ENCODE peak calls at places on chromosomes 12 and 14, in seven cellular contexts. One of them, this sample, is unnamed.

GRCh38 chr12:65152586-65152985 is 16.8 kb upstream of the LEMD3 start:
- DNase-seq in ovary: no peak
- DNase-seq in erythroblast: no peak
- DNase-seq in stomach: no peak
- DNase-seq in heart left ventricle: no peak
- DNase-seq in upper lobe of left lung: no peak
- DNase-seq in H1: no peak
- DNase-seq in this sample: no peak

GRCh38 chr12:10366875-10367274 is 23.0 kb downstream of the KLRK1 start:
- DNase-seq in ovary: no peak
- DNase-seq in erythroblast: peak; percentile 5
- DNase-seq in stomach: no peak
- DNase-seq in heart left ventricle: no peak
- DNase-seq in upper lobe of left lung: no peak
- DNase-seq in H1: no peak
- DNase-seq in this sample: no peak

GRCh38 chr14:38171197-38171596 is 36.5 kb upstream of the SSTR1 start:
- DNase-seq in ovary: no peak
- DNase-seq in erythroblast: no peak
- DNase-seq in stomach: no peak
- DNase-seq in heart left ventricle: no peak
- DNase-seq in upper lobe of left lung: no peak
- DNase-seq in H1: no peak
- DNase-seq in this sample: no peak

GRCh38 chr12:88245905-88246304 is 103.8 kb downstream of the TMTC3 start:
- DNase-seq in ovary: no peak
- DNase-seq in erythroblast: no peak
- DNase-seq in stomach: no peak
- DNase-seq in heart left ventricle: no peak
- DNase-seq in upper lobe of left lung: no peak
- DNase-seq in H1: no peak
- DNase-seq in this sample: no peak

GRCh38 chr14:24256960-24257359 is 6.0 kb downstream of the TGM1 start:
- DNase-seq in ovary: no peak
- DNase-seq in erythroblast: peak; percentile 53
- DNase-seq in stomach: no peak
- DNase-seq in heart left ventricle: no peak
- DNase-seq in upper lobe of left lung: no peak
- DNase-seq in H1: no peak
- DNase-seq in this sample: no peak

GRCh38 chr14:60563113-60563512 is 54.2 kb downstream of the SIX6 start:
- DNase-seq in ovary: no peak
- DNase-seq in erythroblast: no peak
- DNase-seq in stomach: no peak
- DNase-seq in heart left ventricle: no peak
- DNase-seq in upper lobe of left lung: no peak
- DNase-seq in H1: no peak
- DNase-seq in this sample: no peak

GRCh38 chr14:101072945-101073597 is 169.5 kb upstream of the RTL1 start:
- DNase-seq in ovary: peak; percentile 66
- DNase-seq in erythroblast: peak; percentile 34
- DNase-seq in stomach: peak; percentile 31
- DNase-seq in heart left ventricle: no peak
- DNase-seq in upper lobe of left lung: peak; percentile 61
- DNase-seq in H1: peak; percentile 59
- DNase-seq in this sample: peak; percentile 84

GRCh38 chr12:10405294-10405693 is 4.3 kb downstream of the KLRC4 start:
- DNase-seq in ovary: no peak
- DNase-seq in erythroblast: no peak
- DNase-seq in stomach: no peak
- DNase-seq in heart left ventricle: no peak
- DNase-seq in upper lobe of left lung: no peak
- DNase-seq in H1: no peak
- DNase-seq in this sample: no peak

GRCh38 chr12:104006929-104007328 is 41.3 kb downstream of the TDG start:
- DNase-seq in ovary: no peak
- DNase-seq in erythroblast: no peak
- DNase-seq in stomach: no peak
- DNase-seq in heart left ventricle: no peak
- DNase-seq in upper lobe of left lung: no peak
- DNase-seq in H1: no peak
- DNase-seq in this sample: no peak

GRCh38 chr14:105913221-105913620 is 386.8 kb downstream of the TMEM121 start:
- DNase-seq in ovary: no peak
- DNase-seq in erythroblast: no peak
- DNase-seq in stomach: no peak
- DNase-seq in heart left ventricle: no peak
- DNase-seq in upper lobe of left lung: peak; percentile 39
- DNase-seq in H1: no peak
- DNase-seq in this sample: no peak

GRCh38 chr12:128657378-128657777 is 166.4 kb downstream of the SLC15A4 start:
- DNase-seq in ovary: no peak
- DNase-seq in erythroblast: no peak
- DNase-seq in stomach: no peak
- DNase-seq in heart left ventricle: no peak
- DNase-seq in upper lobe of left lung: no peak
- DNase-seq in H1: no peak
- DNase-seq in this sample: no peak

GRCh38 chr14:60848066-60848465 is 113.5 kb downstream of the MNAT1 start:
- DNase-seq in ovary: no peak
- DNase-seq in erythroblast: peak; percentile 4
- DNase-seq in stomach: no peak
- DNase-seq in heart left ventricle: no peak
- DNase-seq in upper lobe of left lung: no peak
- DNase-seq in H1: no peak
- DNase-seq in this sample: no peak

GRCh38 chr12:132105467-132105866 is 38.7 kb downstream of the DDX51 start:
- DNase-seq in ovary: no peak
- DNase-seq in erythroblast: no peak
- DNase-seq in stomach: no peak
- DNase-seq in heart left ventricle: no peak
- DNase-seq in upper lobe of left lung: peak; percentile 28
- DNase-seq in H1: no peak
- DNase-seq in this sample: no peak

DNA sequence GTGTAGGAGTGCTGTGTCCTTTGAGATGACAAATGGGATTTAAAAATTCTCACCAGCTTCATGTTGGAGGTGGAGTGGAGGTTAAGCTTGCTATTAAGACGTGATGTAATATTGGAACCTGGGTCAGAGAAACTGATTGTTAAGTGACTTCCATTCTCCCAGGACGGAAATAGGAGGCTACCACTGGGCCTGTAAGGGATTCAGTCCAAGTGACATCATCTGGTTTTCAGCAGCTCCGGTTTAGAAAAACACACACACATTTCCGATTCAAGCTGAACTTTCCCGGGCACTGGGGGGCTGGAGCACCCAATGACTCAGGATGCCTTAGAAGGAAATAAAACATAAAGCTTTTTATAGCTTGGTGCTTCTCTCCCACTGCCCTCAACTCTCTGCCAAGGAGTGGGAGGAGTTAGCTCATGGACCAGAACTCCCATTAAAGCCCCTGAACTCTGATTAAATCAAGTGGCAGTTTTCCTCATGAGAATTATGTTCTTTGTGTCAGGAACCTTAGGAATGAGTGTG is 12.4 kb downstream of the CALM1 start:
- DNase-seq in ovary: no peak
- DNase-seq in erythroblast: no peak
- DNase-seq in stomach: no peak
- DNase-seq in heart left ventricle: peak; percentile 67
- DNase-seq in upper lobe of left lung: no peak
- DNase-seq in H1: no peak
- DNase-seq in this sample: no peak
- TF ChIP-seq POLR2A in ovary: no peak
- TF ChIP-seq POLR2A in erythroblast: no peak
- TF ChIP-seq POLR2A in stomach: no peak
- TF ChIP-seq POLR2A in heart left ventricle: no peak
- TF ChIP-seq POLR2A in upper lobe of left lung: no peak
- TF ChIP-seq POLR2A in H1: no peak
- TF ChIP-seq POLR2A in this sample: no peak

DNA sequence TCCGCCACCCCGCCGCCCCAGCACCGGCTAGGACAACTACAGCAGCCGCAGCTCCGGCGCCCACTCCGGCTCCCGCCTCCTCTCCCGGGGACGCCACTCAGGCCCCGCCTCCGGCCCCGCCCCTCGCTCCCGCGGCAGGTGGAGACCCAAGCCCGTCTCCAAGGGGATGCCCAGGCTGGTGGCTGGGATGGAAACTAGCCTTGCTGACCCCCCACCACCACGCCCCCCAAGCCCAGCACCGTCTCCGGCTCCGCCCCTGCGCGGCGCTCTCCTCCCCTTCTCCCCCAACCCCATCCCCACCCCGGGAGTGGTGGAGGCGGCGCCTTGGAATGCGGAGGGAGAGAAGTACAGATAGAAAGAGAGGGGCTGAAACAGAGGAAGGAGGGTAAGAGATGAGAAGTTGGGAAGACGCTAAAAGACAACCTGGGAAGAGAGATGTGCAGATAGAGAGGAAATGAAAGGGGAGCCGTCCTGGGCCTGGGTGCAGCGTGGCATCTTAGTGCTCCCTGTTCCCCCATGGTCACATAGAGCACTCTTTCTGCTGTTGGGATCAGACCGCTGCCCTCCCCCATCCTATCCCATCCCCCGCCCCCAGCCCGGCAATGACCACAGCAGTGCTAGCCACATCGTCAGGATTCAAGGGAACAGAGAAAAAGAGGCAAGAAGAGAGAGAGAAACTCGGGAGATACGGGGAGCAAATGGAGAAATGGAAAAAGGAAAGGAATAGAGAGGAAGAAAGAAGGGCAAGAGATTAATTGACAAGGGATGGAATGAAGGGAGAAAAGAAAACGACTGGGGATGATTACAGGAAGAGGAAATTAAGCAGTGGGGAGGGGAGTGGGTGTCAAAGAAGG is at the start of gene ITGA7:
- DNase-seq in ovary: peak; percentile 82
- DNase-seq in erythroblast: peak; percentile 32
- DNase-seq in stomach: peak; percentile 74
- DNase-seq in heart left ventricle: peak; percentile 92
- DNase-seq in upper lobe of left lung: peak; percentile 95
- DNase-seq in H1: peak; percentile 99
- DNase-seq in this sample: no peak
- TF ChIP-seq POLR2A in ovary: no peak
- TF ChIP-seq POLR2A in erythroblast: no peak
- TF ChIP-seq POLR2A in stomach: no peak
- TF ChIP-seq POLR2A in heart left ventricle: peak; percentile 24
- TF ChIP-seq POLR2A in upper lobe of left lung: no peak
- TF ChIP-seq POLR2A in H1: no peak
- TF ChIP-seq POLR2A in this sample: no peak

GRCh38 chr12:6570264-6570887 is 2.3 kb upstream of the NOP2 start:
- DNase-seq in ovary: peak; percentile 45
- DNase-seq in erythroblast: peak; percentile 62
- DNase-seq in stomach: peak; percentile 56
- DNase-seq in heart left ventricle: no peak
- DNase-seq in upper lobe of left lung: peak; percentile 87
- DNase-seq in H1: peak; percentile 87
- DNase-seq in this sample: no peak
- TF ChIP-seq POLR2A in ovary: no peak
- TF ChIP-seq POLR2A in erythroblast: no peak
- TF ChIP-seq POLR2A in stomach: no peak
- TF ChIP-seq POLR2A in heart left ventricle: no peak
- TF ChIP-seq POLR2A in upper lobe of left lung: no peak
- TF ChIP-seq POLR2A in H1: no peak
- TF ChIP-seq POLR2A in this sample: no peak

DNA sequence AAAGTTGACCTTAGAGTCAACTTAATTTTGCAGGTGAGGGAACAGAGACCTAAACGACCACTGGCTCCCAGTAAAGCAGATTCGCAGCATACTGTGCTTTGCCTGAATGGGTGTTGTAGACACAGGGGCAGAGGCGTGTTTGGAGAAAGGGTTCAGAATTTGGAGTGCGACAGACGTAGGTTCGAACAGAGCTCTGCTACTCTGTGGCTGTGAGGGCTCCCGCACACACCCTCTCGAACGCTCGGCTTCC is 240 bp upstream of the TOMM20L start:
- DNase-seq in ovary: no peak
- DNase-seq in erythroblast: no peak
- DNase-seq in stomach: no peak
- DNase-seq in heart left ventricle: no peak
- DNase-seq in upper lobe of left lung: no peak
- DNase-seq in H1: no peak
- DNase-seq in this sample: no peak
- TF ChIP-seq POLR2A in ovary: no peak
- TF ChIP-seq POLR2A in erythroblast: no peak
- TF ChIP-seq POLR2A in stomach: no peak
- TF ChIP-seq POLR2A in heart left ventricle: no peak
- TF ChIP-seq POLR2A in upper lobe of left lung: no peak
- TF ChIP-seq POLR2A in H1: no peak
- TF ChIP-seq POLR2A in this sample: no peak

DNA sequence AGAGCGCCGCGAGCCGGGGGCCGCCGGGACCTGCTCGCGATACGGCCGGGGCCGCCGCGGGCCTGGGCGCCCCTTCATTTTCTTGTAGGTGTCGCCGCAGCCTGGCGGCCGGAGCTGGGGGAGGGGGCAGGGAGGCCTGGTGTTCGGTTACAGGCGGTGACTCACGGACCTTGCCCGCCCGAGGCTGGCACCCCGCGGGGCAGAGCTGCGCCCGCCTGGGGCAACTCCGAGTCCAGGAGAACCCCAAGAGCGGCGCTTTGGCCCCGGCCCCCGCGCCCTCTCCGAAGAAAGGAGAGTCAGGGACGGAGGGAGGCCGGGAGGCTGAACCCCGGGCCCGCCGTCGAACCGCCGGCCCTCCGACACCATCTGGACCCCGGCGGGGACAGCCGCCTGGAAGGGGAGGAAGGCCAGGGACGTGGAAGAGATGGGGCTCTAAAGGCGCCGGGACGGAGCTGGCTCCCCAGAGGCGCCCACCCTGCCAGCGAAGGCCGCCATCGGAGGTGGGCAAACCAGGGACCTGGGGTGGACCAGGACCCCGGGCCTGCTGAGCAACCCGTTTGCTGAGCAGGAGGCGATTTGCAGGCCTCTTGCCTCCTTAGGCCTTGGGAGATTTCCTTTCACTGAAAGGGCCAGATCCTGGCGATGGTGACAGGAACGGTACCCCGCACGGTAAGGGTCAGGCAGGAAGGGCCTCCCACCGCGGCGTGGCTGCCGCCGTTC is 828 bp upstream of the NUAK1 start:
- DNase-seq in ovary: peak; percentile 82
- DNase-seq in erythroblast: no peak
- DNase-seq in stomach: peak; percentile 79
- DNase-seq in heart left ventricle: peak; percentile 85
- DNase-seq in upper lobe of left lung: peak; percentile 93
- DNase-seq in H1: peak; percentile 89
- DNase-seq in this sample: no peak
- TF ChIP-seq POLR2A in ovary: peak; percentile 35
- TF ChIP-seq POLR2A in erythroblast: no peak
- TF ChIP-seq POLR2A in stomach: no peak
- TF ChIP-seq POLR2A in heart left ventricle: peak; percentile 81
- TF ChIP-seq POLR2A in upper lobe of left lung: no peak
- TF ChIP-seq POLR2A in H1: peak; percentile 69
- TF ChIP-seq POLR2A in this sample: peak; percentile 14

GRCh38 chr14:99518441-99519346 is 37.5 kb downstream of the CCNK start:
- DNase-seq in ovary: peak; percentile 85
- DNase-seq in erythroblast: peak; percentile 80
- DNase-seq in stomach: peak; percentile 91
- DNase-seq in heart left ventricle: peak; percentile 74
- DNase-seq in upper lobe of left lung: peak; percentile 97
- DNase-seq in H1: peak; percentile 97
- DNase-seq in this sample: no peak
- TF ChIP-seq POLR2A in ovary: no peak
- TF ChIP-seq POLR2A in erythroblast: no peak
- TF ChIP-seq POLR2A in stomach: no peak
- TF ChIP-seq POLR2A in heart left ventricle: no peak
- TF ChIP-seq POLR2A in upper lobe of left lung: no peak
- TF ChIP-seq POLR2A in H1: no peak
- TF ChIP-seq POLR2A in this sample: no peak

This sample was measured in vagina.